ENCODE peak calls at places on chromosome 17, in four cellular contexts. M is AML-193, O is HFFc6, S is RPMI7951. F is an unnamed sample.

GRCh38 chr17:62321451-62321850 is 58.9 kb upstream of the EFCAB3 start:
- DNase-seq in O (no peak), M (no peak), S (no peak), F (peak)

GRCh38 chr17:50087246-50087911 is 7.8 kb upstream of the PDK2 start:
- DNase-seq in S (peak), M (peak), O (peak), F (peak)

GRCh38 chr17:74325743-74326379 is at the start of gene KIF19:
- DNase-seq in S (no peak), O (no peak), M (no peak), F (no peak)

GRCh38 chr17:68624381-68624780 is 23.2 kb upstream of the FAM20A start:
- DNase-seq in O (no peak), S (no peak), M (no peak), F (no peak)

GRCh38 chr17:64231567-64232141 is 31.4 kb downstream of the TEX2 start:
- DNase-seq in M (no peak), O (no peak), S (no peak), F (no peak)

GRCh38 chr17:75031972-75032895 is 14.5 kb downstream of the ATP5PD start:
- DNase-seq in O (peak), M (no peak), S (peak), F (peak)

GRCh38 chr17:82065638-82066303 is at the start of gene DUS1L:
- DNase-seq in M (peak), O (no peak), S (peak), F (peak)

GRCh38 chr17:29193146-29193545 is 12.9 kb upstream of the MYO18A start:
- DNase-seq in S (no peak), M (no peak), O (no peak), F (no peak)

GRCh38 chr17:43723697-43724359 is 34.8 kb downstream of the SOST start:
- DNase-seq in M (no peak), O (peak), S (peak), F (peak)

GRCh38 chr17:74736423-74737298 is at the start of gene RAB37:
- DNase-seq in O (no peak), M (peak), S (no peak), F (no peak)

GRCh38 chr17:38351412-38352222 is at the start of gene SOCS7:
- DNase-seq in M (peak), O (peak), S (peak), F (peak)

GRCh38 chr17:61331178-61331577 is 68.5 kb upstream of the TBX2 start:
- DNase-seq in O (no peak), M (no peak), S (no peak), F (no peak)

GRCh38 chr17:66518677-66519076 is 216.3 kb downstream of the PRKCA start:
- DNase-seq in M (no peak), S (no peak), O (no peak), F (no peak)

GRCh38 chr17:78998311-78999055 is 11.1 kb downstream of the CANT1 start:
- DNase-seq in M (no peak), S (no peak), O (no peak), F (no peak)

GRCh38 chr17:44940321-44940720 is 7.3 kb downstream of the KIF18B start:
- DNase-seq in O (no peak), M (no peak), S (no peak), F (peak)

GRCh38 chr17:47967607-47968252 is 3.2 kb upstream of the CDK5RAP3 start:
- DNase-seq in M (no peak), O (peak), S (peak), F (peak)

GRCh38 chr17:17356149-17356930 is 53.2 kb downstream of the NT5M start:
- DNase-seq in S (peak), M (peak), O (peak), F (peak)

GRCh38 chr17:28500712-28501379 is 5.3 kb upstream of the FOXN1 start:
- DNase-seq in S (no peak), O (no peak), M (no peak), F (no peak)

GRCh38 chr17:83014297-83014696 is 65.1 kb upstream of the METRNL start:
- DNase-seq in M (no peak), S (no peak), O (no peak), F (no peak)

GRCh38 chr17:298791-299450 is 53.7 kb downstream of the RPH3AL start:
- DNase-seq in S (no peak), O (no peak), M (no peak), F (no peak)

GRCh38 chr17:50079334-50080095 is 15.6 kb upstream of the PDK2 start:
- DNase-seq in S (no peak), M (no peak), O (peak), F (no peak)

GRCh38 chr17:28230011-28230410 is 89.0 kb upstream of the TMEM97 start:
- DNase-seq in M (no peak), S (no peak), O (no peak), F (no peak)

GRCh38 chr17:83116311-83116771 is 36.9 kb downstream of the METRNL start:
- DNase-seq in M (no peak), S (no peak), O (no peak), F (no peak)

GRCh38 chr17:29041091-29041490 is 1.9 kb upstream of the PIPOX start:
- DNase-seq in M (no peak), O (no peak), S (no peak), F (no peak)

GRCh38 chr17:68175905-68176304 is 71.9 kb upstream of the AMZ2 start:
- DNase-seq in M (no peak), S (no peak), O (no peak), F (no peak)

GRCh38 chr17:81652901-81653771 is 3.2 kb downstream of the PDE6G start:
- DNase-seq in O (no peak), S (no peak), M (no peak), F (no peak)

GRCh38 chr17:76953926-76954325 is 85.7 kb downstream of the MGAT5B start:
- DNase-seq in O (no peak), M (no peak), S (peak), F (no peak)

GRCh38 chr17:76404976-76405563 is 20.7 kb downstream of the SPHK1 start:
- DNase-seq in M (no peak), O (no peak), S (no peak), F (no peak)

GRCh38 chr17:46770818-46771600 is 47.5 kb downstream of the WNT3 start:
- DNase-seq in O (peak), M (peak), S (peak), F (peak)

GRCh38 chr17:82876602-82877391 is 37.0 kb upstream of the ZNF750 start:
- DNase-seq in O (peak), M (no peak), S (peak), F (peak)

GRCh38 chr17:50208611-50209061 is 7.2 kb upstream of the COL1A1 start:
- DNase-seq in O (no peak), M (no peak), S (no peak), F (no peak)

GRCh38 chr17:15106540-15106939 is 158.6 kb downstream of the PMP22 start:
- DNase-seq in O (peak), S (peak), M (no peak), F (peak)

GRCh38 chr17:78307887-78308633 is 51.8 kb downstream of the SOCS3 start:
- DNase-seq in S (no peak), M (no peak), O (no peak), F (no peak)

GRCh38 chr17:76004750-76005262 is 4.2 kb downstream of the CDK3 start:
- DNase-seq in M (no peak), O (no peak), S (no peak), F (no peak)

F was measured in HCEC 1CT.